ENCODE peak calls at places on chromosomes 7 and 10, in eight cellular contexts. Z, S, F, U, M, J, P and X are unnamed samples.

GRCh38 chr7:48537561-48537960 is 366.3 kb downstream of the ABCA13 start:
- DNase-seq in Z (no peak), S (no peak), U (no peak), F (no peak), M (peak; percentile 10), P (no peak), J (no peak), X (no peak)

GRCh38 chr10:114306116-114306973 is 67.3 kb downstream of the VWA2 start:
- DNase-seq in J (peak; percentile 78), S (no peak), Z (peak; percentile 57), U (no peak), F (no peak), M (no peak), P (peak; percentile 98), X (peak; percentile 6)

GRCh38 chr10:34723746-34724145 is 91.3 kb downstream of the PARD3 start:
- DNase-seq in Z (peak; percentile 61), F (peak; percentile 6), U (peak; percentile 17), P (peak; percentile 73), M (no peak), S (no peak), J (no peak), X (no peak)

GRCh38 chr10:50607526-50607925 is 16.2 kb downstream of the SGMS1 start:
- DNase-seq in S (no peak), Z (no peak), P (no peak), U (no peak), J (no peak), M (no peak), F (no peak), X (no peak)

GRCh38 chr10:107611101-107611500 is 446.6 kb upstream of the SORCS1 start:
- DNase-seq in J (no peak), Z (no peak), U (no peak), M (no peak), P (no peak), S (no peak), F (no peak), X (no peak)

GRCh38 chr7:51141451-51141971 is 175.1 kb downstream of the COBL start:
- DNase-seq in M (peak; percentile 27), P (peak; percentile 43), J (peak; percentile 78), U (peak; percentile 56), F (no peak), S (no peak), Z (no peak), X (peak; percentile 76)

GRCh38 chr7:26365077-26365896 is 73.6 kb downstream of the SNX10 start:
- DNase-seq in S (peak; percentile 46), M (peak; percentile 51), F (peak; percentile 65), Z (peak; percentile 54), P (peak; percentile 70), J (peak; percentile 72), U (peak; percentile 68), X (peak; percentile 68)

GRCh38 chr10:48251152-48251524 is 23.4 kb downstream of the FRMPD2 start:
- DNase-seq in P (no peak), J (peak; percentile 27), F (peak; percentile 32), Z (no peak), M (no peak), U (no peak), S (no peak), X (no peak)

GRCh38 chr7:2309889-2310331 is 4.3 kb downstream of the SNX8 start:
- DNase-seq in F (no peak), Z (peak; percentile 97), S (no peak), P (peak; percentile 97), J (peak; percentile 88), M (no peak), U (peak; percentile 68), X (peak; percentile 61)

GRCh38 chr10:91838199-91838598 is 40.0 kb downstream of the TNKS2 start:
- DNase-seq in J (no peak), U (no peak), M (no peak), P (no peak), S (no peak), F (no peak), Z (no peak), X (no peak)

GRCh38 chr7:151632750-151633515 is 113.2 kb upstream of the RHEB start:
- DNase-seq in U (no peak), F (peak; percentile 31), P (peak; percentile 52), Z (no peak), S (peak; percentile 5), M (peak; percentile 72), J (peak; percentile 81), X (no peak)

GRCh38 chr7:81626008-81626407 is 143.8 kb downstream of the HGF start:
- DNase-seq in U (no peak), F (no peak), S (no peak), M (no peak), P (peak; percentile 77), J (no peak), Z (no peak), X (no peak)